ENCODE peak calls at places on chromosomes 3 and 15, in eight cellular contexts. J, U, M, E, P, X, Y and C are unnamed samples.

GRCh38 chr3:10392244-10392643 is 71.3 kb upstream of the SEC13 start:
- DNase-seq in X (no peak), M (no peak), E (no peak), Y (no peak), U (no peak), P (no peak), J (no peak), C (no peak)

GRCh38 chr15:73906346-73907017 is 19.8 kb upstream of the LOXL1 start:
- DNase-seq in J (peak; percentile 72), P (no peak), Y (no peak), M (no peak), X (no peak), U (peak; percentile 60), E (no peak), C (no peak)

GRCh38 chr15:70495988-70496387 is 267.4 kb downstream of the UACA start:
- DNase-seq in U (no peak), Y (no peak), J (no peak), M (no peak), X (no peak), E (no peak), P (no peak), C (no peak)

GRCh38 chr3:160677459-160677901 is 520 bp downstream of the ARL14 start:
- DNase-seq in U (no peak), J (peak; percentile 49), E (no peak), M (no peak), Y (no peak), P (no peak), X (no peak), C (no peak)

GRCh38 chr15:28104326-28104725 is 5.2 kb upstream of the OCA2 start:
- DNase-seq in E (no peak), M (no peak), J (no peak), P (no peak), U (no peak), X (no peak), Y (no peak), C (no peak)

GRCh38 chr3:186048119-186048518 is 60.8 kb downstream of the ETV5 start:
- DNase-seq in P (no peak), E (no peak), J (no peak), Y (no peak), M (no peak), X (no peak), U (no peak), C (no peak)

GRCh38 chr3:99376926-99377325 is 261.5 kb upstream of the COL8A1 start:
- DNase-seq in Y (no peak), P (no peak), U (no peak), X (no peak), M (no peak), J (no peak), E (no peak), C (no peak)

GRCh38 chr3:178518660-178519396 is 17.4 kb upstream of the KCNMB2 start:
- DNase-seq in Y (no peak), M (peak; percentile 61), E (no peak), U (peak; percentile 17), J (peak; percentile 16), X (no peak), P (no peak), C (peak; percentile 43)

GRCh38 chr3:194396897-194397756 is 1.9 kb downstream of the GP5 start:
- DNase-seq in E (no peak), P (no peak), Y (no peak), X (peak; percentile 88), M (no peak), U (no peak), J (no peak), C (no peak)